ENCODE peak calls at places on chromosomes 4 and X, in seven cellular contexts. Q is tibial nerve, R is GM12878, Z is breast epithelium, W is right lobe of liver, Y is DND-41, I is thyroid gland. S is an unnamed sample. For H3K4me1, the result is how much of the 10 kb centered on the place peaks cover.

GRCh38 chr4:111991797-111992196 is 153.5 kb upstream of the FAM241A start:
- DNase-seq in Q (peak), R (peak), Z (no peak), W (no peak), Y (no peak), I (no peak), S (no peak)

GRCh38 chrX:9352683-9353430 is 112.0 kb upstream of the TBL1X start:
- DNase-seq in Q (peak), R (peak), Z (no peak), W (no peak), Y (peak), I (peak), S (no peak)

GRCh38 chrX:40484408-40485091 is 96.2 kb upstream of the ATP6AP2 start:
- DNase-seq in Q (no peak), R (no peak), Z (no peak), W (no peak), Y (no peak), I (peak), S (no peak)

GRCh38 chr4:42515156-42515884 is 118.0 kb downstream of the SHISA3 start:
- DNase-seq in Q (no peak), R (no peak), Z (no peak), W (no peak), Y (no peak), I (no peak), S (no peak)

GRCh38 chr4:26020896-26021295 is 106.9 kb downstream of the SMIM20 start:
- DNase-seq in Q (no peak), R (no peak), Z (no peak), W (no peak), Y (no peak), I (no peak), S (no peak)

GRCh38 chr4:84503495-84504437 is 4.7 kb upstream of the NKX6-1 start:
- DNase-seq in Q (peak), R (no peak), Z (no peak), W (no peak), Y (peak), I (peak), S (no peak)

GRCh38 chr4:185912779-185913178 is 100.8 kb upstream of the SORBS2 start:
- DNase-seq in Q (no peak), R (no peak), Z (no peak), W (no peak), Y (no peak), I (no peak), S (no peak)

GRCh38 chrX:2698604-2699003 is 7.5 kb downstream of the CD99 start:
- DNase-seq in Q (no peak), R (no peak), Z (no peak), W (no peak), Y (no peak), I (no peak), S (no peak)

GRCh38 chrX:125004799-125005198 is 314.9 kb upstream of the TEX13C start:
- DNase-seq in Q (no peak), R (no peak), Z (no peak), W (no peak), Y (no peak), I (no peak), S (no peak)

GRCh38 chrX:11285661-11286060 is 7.6 kb upstream of the AMELX start:
- DNase-seq in Q (no peak), R (no peak), Z (no peak), W (no peak), Y (no peak), I (no peak), S (no peak)

GRCh38 chrX:7709845-7710244 is 133.1 kb upstream of the VCX start:
- DNase-seq in Q (no peak), R (no peak), Z (no peak), W (no peak), Y (no peak), I (no peak), S (no peak)

GRCh38 chr4:78776729-78777555 is 792 bp downstream of the BMP2K start:
- DNase-seq in Q (peak), R (no peak), Z (no peak), W (peak), Y (peak), I (peak), S (peak)

GRCh38 chr4:26085581-26085980 is 171.6 kb downstream of the SMIM20 start:
- DNase-seq in Q (no peak), R (no peak), Z (no peak), W (no peak), Y (no peak), I (no peak), S (no peak)

GRCh38 chr4:43339435-43339834 is 446.9 kb downstream of the GRXCR1 start:
- DNase-seq in Q (no peak), R (no peak), Z (no peak), W (no peak), Y (no peak), I (no peak), S (no peak)

GRCh38 chr4:184755278-184755677 is 21.4 kb upstream of the CENPU start:
- DNase-seq in Q (no peak), R (no peak), Z (no peak), W (no peak), Y (no peak), I (no peak), S (no peak)

GRCh38 chr4:33998204-33998603 is 2246.1 kb downstream of the ARAP2 start:
- DNase-seq in Q (no peak), R (no peak), Z (no peak), W (no peak), Y (no peak), I (no peak), S (no peak)

GRCh38 chrX:114581528-114582263 is 2.2 kb upstream of the HTR2C start:
- DNase-seq in Q (no peak), R (no peak), Z (no peak), W (no peak), Y (no peak), I (no peak), S (no peak)

GRCh38 chr4:71300964-71301363 is 37.9 kb upstream of the SLC4A4 start:
- DNase-seq in Q (no peak), R (no peak), Z (no peak), W (peak), Y (no peak), I (peak), S (no peak)

GRCh38 chr4:187606581-187606980 is 389.0 kb upstream of the ZFP42 start:
- DNase-seq in Q (peak), R (no peak), Z (no peak), W (no peak), Y (no peak), I (no peak), S (no peak)

GRCh38 chr4:81896936-81897335 is 425.2 kb upstream of the RASGEF1B start:
- DNase-seq in Q (no peak), R (no peak), Z (no peak), W (no peak), Y (no peak), I (no peak), S (no peak)

GRCh38 chr4:183468210-183469095 is 24.0 kb downstream of the CDKN2AIP start:
- DNase-seq in Q (no peak), R (no peak), Z (no peak), W (no peak), Y (no peak), I (no peak), S (no peak)

GRCh38 chrX:23792861-23793553 is 10.0 kb downstream of the SAT1 start:
- DNase-seq in Q (no peak), R (no peak), Z (no peak), W (no peak), Y (no peak), I (no peak), S (no peak)

GRCh38 chr4:7328162-7328912 is 106.4 kb downstream of the PSAPL1 start:
- DNase-seq in Q (no peak), R (no peak), Z (no peak), W (no peak), Y (no peak), I (no peak), S (no peak)

GRCh38 chr4:124932447-124932846 is 219.9 kb upstream of the ANKRD50 start:
- DNase-seq in Q (no peak), R (no peak), Z (no peak), W (no peak), Y (no peak), I (no peak), S (no peak)

GRCh38 chrX:121160987-121161386 is 113.6 kb downstream of the GLUD2 start:
- DNase-seq in Q (no peak), R (peak), Z (no peak), W (no peak), Y (no peak), I (no peak), S (no peak)

GRCh38 chrX:119990995-119991787 is 47.6 kb upstream of the NKAP start:
- DNase-seq in Q (no peak), R (no peak), Z (no peak), W (no peak), Y (no peak), I (no peak), S (no peak)

GRCh38 chr4:145774473-145774872 is 94.5 kb downstream of the C4orf51 start:
- DNase-seq in Q (no peak), R (no peak), Z (no peak), W (no peak), Y (no peak), I (no peak), S (no peak)

GRCh38 chr4:104469794-104470193 is 24.9 kb downstream of the CXXC4 start:
- DNase-seq in Q (no peak), R (no peak), Z (no peak), W (no peak), Y (no peak), I (no peak), S (no peak)

GRCh38 chr4:85929926-85930325 is 429.9 kb downstream of the MAPK10 start:
- DNase-seq in Q (no peak), R (no peak), Z (no peak), W (peak), Y (peak), I (peak), S (no peak)

GRCh38 chr4:85928775-85929585 is 430.9 kb downstream of the MAPK10 start:
- DNase-seq in Q (no peak), R (peak), Z (no peak), W (peak), Y (no peak), I (peak), S (no peak)

GRCh38 chr4:85937507-85937906 is 422.3 kb downstream of the MAPK10 start:
- DNase-seq in Q (no peak), R (no peak), Z (no peak), W (no peak), Y (no peak), I (no peak), S (no peak)

GRCh38 chr4:85933306-85933640 is 426.6 kb downstream of the MAPK10 start:
- DNase-seq in Q (no peak), R (no peak), Z (no peak), W (no peak), Y (no peak), I (no peak), S (no peak)

DNA sequence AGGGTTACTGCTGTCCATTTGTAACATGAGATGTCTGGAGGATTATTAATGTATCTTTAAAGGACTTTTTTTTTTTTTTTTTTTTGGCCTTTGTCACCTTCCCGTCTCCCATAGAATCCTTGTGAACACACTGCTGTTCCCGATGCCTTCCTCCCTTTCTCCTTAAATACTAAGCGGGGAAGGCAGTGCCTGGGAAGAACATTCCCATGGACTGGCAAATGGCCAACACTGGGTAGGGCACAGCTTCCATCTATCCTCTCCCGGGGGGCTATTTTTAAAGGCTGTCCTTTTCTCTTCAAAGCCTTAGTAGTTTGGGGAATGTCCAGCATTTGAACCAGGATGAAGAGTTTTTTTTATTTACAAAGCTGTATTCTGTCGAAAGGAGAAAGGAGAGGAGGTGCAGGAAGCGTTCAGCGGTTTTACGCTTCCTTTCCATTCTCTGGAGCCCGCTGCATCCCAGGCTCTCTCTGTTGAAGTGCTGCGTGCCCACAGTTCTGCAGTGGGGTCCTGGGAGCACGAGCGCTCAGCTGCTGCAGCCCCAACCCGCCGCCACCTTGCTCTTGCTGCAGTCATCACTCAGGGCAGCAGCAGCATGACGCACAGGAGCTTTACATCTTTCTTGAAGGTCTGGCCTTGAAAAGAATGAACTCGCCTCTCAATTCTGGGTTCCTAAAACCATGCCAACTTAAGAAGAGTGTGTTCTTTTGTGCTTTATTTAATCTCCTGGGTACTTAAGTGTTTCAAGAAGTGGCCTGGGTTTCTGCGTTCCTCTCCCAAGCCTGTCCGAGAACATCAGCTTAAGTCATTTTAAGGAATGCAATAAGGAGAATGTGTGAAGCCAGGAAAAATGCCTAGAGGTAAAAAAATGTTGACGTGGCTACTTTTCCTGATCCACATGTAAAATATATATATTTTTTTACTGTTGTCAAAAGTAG is 427.2 kb downstream of the MAPK10 start:
- DNase-seq in Q (no peak), R (no peak), Z (no peak), W (no peak), Y (peak), I (peak), S (no peak)
- H3K27ac ChIP-seq in Q (no peak), R (no peak), Z (no peak), W (peak), Y (peak), I (peak), S (peak)

DNA sequence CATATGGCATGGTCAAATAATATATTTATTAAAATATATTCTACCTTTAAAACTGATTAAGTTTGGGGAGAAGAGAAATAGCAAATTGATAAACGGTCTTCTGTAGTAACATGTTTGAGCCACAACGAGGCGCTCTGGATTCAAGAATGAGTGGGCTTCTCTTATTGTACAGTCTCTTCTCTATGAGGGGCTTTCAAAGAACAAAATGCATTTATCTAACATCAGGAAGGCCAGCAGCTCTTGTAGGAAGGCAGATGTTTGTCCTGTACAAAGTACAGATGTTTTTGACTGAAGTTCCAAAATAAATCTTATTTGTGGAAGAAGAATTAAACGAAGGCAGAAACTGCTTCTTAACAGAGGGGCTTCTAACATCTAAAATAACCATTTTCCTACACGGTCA is 153.6 kb downstream of the RASL11B start:
- DNase-seq in Q (peak), R (no peak), Z (no peak), W (no peak), Y (no peak), I (no peak), S (no peak)
- TF ChIP-seq CTCF in Q (peak), R (peak), Z (no peak), W (peak), Y (peak), I (peak), S (peak)

DNA sequence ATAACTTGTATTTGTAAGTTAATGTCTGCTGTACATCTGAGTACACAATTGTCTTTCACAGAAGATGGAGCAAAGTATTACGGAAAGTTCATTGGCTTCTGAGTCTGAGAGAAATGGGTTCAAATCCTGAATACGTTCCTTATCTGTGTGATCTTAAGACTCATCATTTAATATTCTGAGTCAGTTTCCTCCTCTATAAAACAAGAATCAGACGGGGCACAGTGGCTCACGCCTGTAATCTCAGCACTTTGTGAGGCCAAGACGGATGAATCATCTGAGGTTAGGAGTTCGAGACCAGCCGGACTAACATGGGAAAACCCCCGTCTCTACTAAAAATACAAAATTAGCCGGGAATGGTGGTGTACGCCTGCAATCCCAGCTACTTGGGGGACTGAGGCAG is 57.8 kb downstream of the APBB2 start:
- DNase-seq in Q (no peak), R (no peak), Z (no peak), W (no peak), Y (no peak), I (no peak), S (no peak)
- H3K4me1 ChIP-seq in Q (under half), R (under half), Z (under half), W (under half), Y (under half), I (under half), S (half or more)

DNA sequence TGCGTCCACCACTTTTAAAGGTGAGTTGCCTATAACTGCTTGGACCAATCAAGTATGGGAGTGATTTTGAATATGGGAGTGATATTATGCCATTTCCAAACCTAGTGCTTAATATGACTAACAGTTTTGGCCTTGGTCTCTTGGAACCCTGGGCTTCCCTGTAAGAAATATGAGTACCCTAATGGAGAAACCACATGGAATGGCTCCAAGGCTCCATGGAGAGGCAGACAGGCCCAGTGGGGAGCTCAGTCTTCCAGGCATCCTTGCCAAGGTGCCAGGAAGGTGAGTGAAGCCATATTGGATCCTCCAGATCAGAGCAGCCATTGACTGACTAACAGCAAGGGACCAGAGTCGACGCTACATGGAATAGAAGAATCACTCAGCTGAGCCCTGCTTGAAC is 53.2 kb downstream of the MAML3 start:
- DNase-seq in Q (no peak), R (no peak), Z (no peak), W (no peak), Y (no peak), I (no peak), S (no peak)
- H3K27ac ChIP-seq in Q (no peak), R (no peak), Z (no peak), W (no peak), Y (peak), I (no peak), S (no peak)

DNA sequence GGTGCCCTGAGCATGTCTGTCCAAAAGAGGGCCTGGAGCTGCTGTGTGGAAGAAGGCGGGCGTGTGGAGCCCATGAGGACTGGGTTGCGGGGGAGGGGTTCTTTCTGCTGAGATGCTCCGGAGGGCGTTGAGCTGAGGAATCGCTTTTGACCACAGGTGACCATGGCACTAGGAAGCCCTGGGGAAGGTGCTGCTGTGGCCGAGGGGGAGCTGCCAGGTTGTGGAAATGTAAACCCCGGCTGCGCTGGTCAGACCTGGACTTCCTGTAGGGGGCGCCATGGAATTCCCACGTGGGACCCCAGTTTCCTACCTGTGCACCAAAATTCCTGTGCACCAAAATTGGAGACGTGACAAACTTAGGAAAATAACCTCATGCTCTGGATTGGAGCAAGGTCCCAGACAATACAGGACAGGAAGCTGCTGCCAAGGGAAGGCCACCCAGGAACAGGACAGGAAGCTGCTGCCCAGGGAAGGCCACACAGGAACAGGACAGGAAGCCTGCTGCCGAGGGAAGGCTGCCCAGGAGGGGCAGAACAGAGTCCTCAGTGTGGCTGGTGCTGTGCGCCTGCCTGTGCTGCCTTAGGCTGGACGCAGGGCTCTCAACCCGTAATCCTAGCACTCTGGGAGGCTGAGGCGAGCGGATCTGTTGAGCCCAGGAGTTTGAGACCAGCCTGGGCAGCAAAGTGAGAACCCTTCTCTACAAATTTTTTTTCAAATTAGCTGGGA is 28.4 kb upstream of the UVSSA start:
- DNase-seq in Q (no peak), R (no peak), Z (no peak), W (peak), Y (no peak), I (no peak), S (peak)
- TF ChIP-seq CTCF in Q (no peak), R (peak), Z (no peak), W (no peak), Y (peak), I (peak), S (peak)

GRCh38 chr4:123613586-123614344 is 217.2 kb downstream of the SPRY1 start:
- DNase-seq in Q (no peak), R (no peak), Z (no peak), W (no peak), Y (no peak), I (no peak), S (no peak)

GRCh38 chr4:123606946-123607542 is 210.4 kb downstream of the SPRY1 start:
- DNase-seq in Q (no peak), R (peak), Z (no peak), W (no peak), Y (no peak), I (no peak), S (no peak)

GRCh38 chr4:123606336-123606735 is 209.7 kb downstream of the SPRY1 start:
- DNase-seq in Q (no peak), R (no peak), Z (no peak), W (no peak), Y (no peak), I (no peak), S (no peak)

DNA sequence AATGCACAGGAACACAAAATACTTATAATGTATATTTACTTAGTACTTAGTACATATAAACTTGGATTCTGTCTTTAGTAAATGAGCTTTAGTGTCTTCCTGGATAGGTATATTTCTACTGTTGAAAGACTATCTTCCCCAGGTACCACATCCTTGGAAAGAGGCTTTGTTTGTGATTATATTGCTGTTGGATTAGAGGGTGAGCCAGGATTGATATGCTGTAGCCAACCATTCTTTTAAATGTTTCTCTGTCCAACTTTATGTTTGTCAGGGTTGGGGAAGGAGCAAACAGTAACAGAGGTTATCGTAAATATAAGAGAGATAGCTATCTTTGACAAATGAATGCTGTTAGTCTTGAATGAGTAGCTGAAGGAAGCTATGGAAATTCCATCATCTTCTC is 213.2 kb downstream of the SPRY1 start:
- DNase-seq in Q (no peak), R (no peak), Z (no peak), W (no peak), Y (no peak), I (no peak), S (no peak)
- H3K4me1 ChIP-seq in Q (under half), R (under half), Z (under half), W (under half), Y (under half), I (under half), S (under half)